ENCODE peak calls at places on chromosome 16, in five cellular contexts. H is MM.1S, K is aorta, T is sigmoid colon, I is GM12878. E is an unnamed sample. For H3K36me3, the result is how much of the 10 kb centered on the place peaks cover.

GRCh38 chr16:69865701-69866100 is 85.4 kb upstream of the CLEC18A start:
- DNase-seq in K (no peak), H (no peak), I (no peak), T (no peak), E (no peak)

GRCh38 chr16:49952386-49952785 is 72.6 kb upstream of the CNEP1R1 start:
- DNase-seq in T (peak), H (no peak), K (no peak), I (no peak), E (no peak)

GRCh38 chr16:18983565-18984424 is at the start of gene TMC7:
- DNase-seq in I (no peak), T (peak), K (peak), H (peak), E (peak)

GRCh38 chr16:82146957-82147356 is 23.1 kb downstream of the MPHOSPH6 start:
- DNase-seq in T (no peak), H (no peak), I (no peak), K (no peak), E (no peak)

GRCh38 chr16:85808926-85809325 is 9.4 kb downstream of the COX4I1 start:
- DNase-seq in I (no peak), T (no peak), H (no peak), K (no peak), E (no peak)

GRCh38 chr16:48971571-48972071 is 310.0 kb downstream of the CBLN1 start:
- DNase-seq in I (no peak), T (no peak), H (no peak), K (no peak), E (no peak)

GRCh38 chr16:26963109-26963508 is 103.6 kb upstream of the C16orf82 start:
- DNase-seq in I (no peak), K (no peak), H (no peak), T (no peak), E (no peak)

GRCh38 chr16:87496101-87496801 is 3.4 kb upstream of the ZCCHC14 start:
- DNase-seq in I (peak), T (no peak), H (no peak), K (peak), E (no peak)

GRCh38 chr16:68064791-68065365 is 20.3 kb upstream of the NFATC3 start:
- DNase-seq in T (no peak), K (peak), I (no peak), H (peak), E (peak)

GRCh38 chr16:2962334-2963073 is 1.6 kb upstream of the KREMEN2 start:
- DNase-seq in I (no peak), H (no peak), T (no peak), K (no peak), E (no peak)
- H3K4me3 ChIP-seq in I (no peak), H (no peak), T (no peak), K (no peak), E (no peak)

GRCh38 chr16:29653436-29653835 is 9.6 kb upstream of the SPN start:
- DNase-seq in K (no peak), I (no peak), T (no peak), H (no peak), E (no peak)

GRCh38 chr16:29649560-29650494 is 13.2 kb upstream of the SPN start:
- DNase-seq in H (no peak), I (no peak), T (no peak), K (no peak), E (no peak)

GRCh38 chr16:29646947-29647346 is 16.1 kb upstream of the SPN start:
- DNase-seq in T (no peak), I (no peak), H (no peak), K (no peak), E (no peak)

GRCh38 chr16:29656688-29657523 is 6.1 kb upstream of the SPN start:
- DNase-seq in K (no peak), I (no peak), T (no peak), H (no peak), E (no peak)

DNA sequence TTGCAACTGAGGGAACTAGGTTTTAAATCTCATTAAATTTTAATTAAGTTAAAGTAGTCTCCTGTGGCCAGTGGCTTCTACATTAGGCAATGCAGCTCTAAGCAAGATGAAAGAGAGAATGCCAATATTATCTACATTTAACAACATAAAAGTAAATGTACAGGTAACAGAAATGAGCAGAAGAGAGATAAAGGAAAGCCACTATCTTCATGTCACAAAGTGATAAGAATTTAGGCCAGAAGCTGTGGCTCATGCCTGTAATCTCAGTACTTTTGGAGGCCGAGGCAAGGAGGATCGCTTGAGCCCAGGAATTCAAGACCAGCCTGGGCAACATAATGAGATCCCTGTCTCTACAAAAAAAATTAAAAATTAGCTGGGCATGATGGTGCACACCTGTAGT is 11.1 kb upstream of the SPN start:
- DNase-seq in I (no peak), T (no peak), K (no peak), H (no peak), E (no peak)
- H3K36me3 ChIP-seq in I (under half), T (under half), K (under half), H (under half), E (under half)

DNA sequence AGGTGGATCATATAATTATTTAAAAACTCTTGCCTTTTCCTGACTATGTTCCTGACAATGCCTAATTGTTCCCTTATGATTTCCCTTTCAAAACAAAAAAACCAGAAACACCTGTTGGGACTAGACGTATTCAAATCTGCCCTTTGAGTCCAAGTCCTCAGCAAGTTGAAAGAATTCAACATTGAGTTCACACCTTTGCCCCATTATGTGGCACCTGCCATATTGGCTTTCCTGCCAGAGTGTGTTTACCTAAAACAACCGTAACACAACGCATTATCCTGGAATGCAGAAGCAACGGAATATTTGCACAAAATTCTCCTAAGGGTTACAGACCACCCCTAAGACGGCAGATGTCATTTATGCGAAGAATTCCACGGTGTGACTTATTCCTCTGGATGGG is 105.9 kb downstream of the ZFHX3 start:
- DNase-seq in I (no peak), H (no peak), T (peak), K (no peak), E (no peak)
- H3K27ac ChIP-seq in I (no peak), H (no peak), T (no peak), K (no peak), E (no peak)

DNA sequence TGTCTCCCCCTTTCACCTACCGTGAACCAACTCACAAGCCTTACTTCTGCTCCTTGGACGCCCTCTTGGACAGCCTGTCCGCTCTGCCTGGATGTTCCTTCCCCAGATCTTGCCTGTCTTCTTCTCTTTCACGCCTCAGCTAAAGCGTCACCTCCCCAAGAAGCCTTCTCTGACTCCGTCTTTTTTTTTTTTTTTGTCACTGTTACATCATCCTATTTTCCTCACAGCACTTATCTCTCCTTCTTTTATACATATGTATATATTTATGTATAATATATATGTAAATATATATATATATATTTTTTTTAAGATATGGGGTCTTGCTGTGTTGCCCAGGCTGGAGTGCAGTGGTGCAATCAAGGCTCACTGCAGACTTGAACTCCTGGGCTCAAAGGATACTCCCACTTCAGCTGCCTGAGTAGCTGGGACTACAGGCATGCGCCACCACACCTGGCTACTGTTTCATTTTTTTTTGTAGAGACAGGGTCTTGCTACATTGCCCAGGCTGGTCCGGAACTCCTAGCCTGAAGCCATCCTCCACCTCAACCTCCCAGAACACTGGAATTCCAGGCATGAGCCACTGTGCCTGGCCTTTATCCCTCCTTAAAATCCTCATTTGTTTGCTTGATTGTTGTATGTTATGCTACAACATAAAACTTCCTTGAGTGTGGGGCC is 16.5 kb upstream of the AKTIP start:
- DNase-seq in H (no peak), T (no peak), K (no peak), I (no peak), E (no peak)
- H3K4me3 ChIP-seq in H (peak), T (no peak), K (no peak), I (peak), E (no peak)